ENCODE peak calls at places on chromosomes 13 and 19, in nine cellular contexts. H is upper lobe of right lung; B is cardiac fibroblast; V is AG10803; P is COR-L47; F is neural progenitor cell; N is HEK293T; U is DMS 273 treated with DMSO at 0.1 percent for 48 hours; O is activated CD4-positive, alpha-beta memory T cell treated with anti-CD3 and anti-CD28 coated beads, Interleukin-2, amount 10 ng/mL, durations not matched to agents 7 days and 5 days. T is an unnamed sample.

GRCh38 chr19:18312021-18312534 is 10.8 kb downstream of the LSM4 start:
- DNase-seq in H (no peak), B (no peak), V (no peak), P (no peak), F (no peak), N (no peak), U (no peak), O (no peak), T (no peak)

GRCh38 chr19:3480383-3481091 is at the start of gene SMIM24:
- DNase-seq in H (no peak), B (no peak), V (no peak), P (no peak), F (no peak), N (no peak), U (no peak), O (no peak), T (no peak)

GRCh38 chr13:30725331-30726085 is 9.8 kb upstream of the ALOX5AP start:
- DNase-seq in H (no peak), B (peak), V (no peak), P (no peak), F (no peak), N (no peak), U (no peak), O (no peak), T (no peak)

GRCh38 chr19:53545271-53546065 is 7.5 kb downstream of the ZNF331 start:
- DNase-seq in H (no peak), B (peak), V (peak), P (no peak), F (no peak), N (no peak), U (no peak), O (no peak), T (no peak)

GRCh38 chr19:46766569-46767317 is 20.5 kb upstream of the STRN4 start:
- DNase-seq in H (no peak), B (peak), V (no peak), P (no peak), F (peak), N (peak), U (peak), O (peak), T (peak)

GRCh38 chr13:23679214-23679613 is 109.0 kb downstream of the TNFRSF19 start:
- DNase-seq in H (no peak), B (peak), V (peak), P (no peak), F (no peak), N (no peak), U (no peak), O (peak), T (no peak)

GRCh38 chr13:49625392-49626137 is 2.7 kb upstream of the ARL11 start:
- DNase-seq in H (peak), B (no peak), V (no peak), P (no peak), F (no peak), N (no peak), U (no peak), O (no peak), T (no peak)

GRCh38 chr13:29935309-29935981 is 85.0 kb upstream of the UBL3 start:
- DNase-seq in H (no peak), B (no peak), V (no peak), P (peak), F (no peak), N (no peak), U (no peak), O (peak), T (no peak)

GRCh38 chr13:113351514-113352026 is 12.4 kb downstream of the GRTP1 start:
- DNase-seq in H (peak), B (no peak), V (no peak), P (no peak), F (no peak), N (no peak), U (no peak), O (no peak), T (no peak)

GRCh38 chr19:39192846-39193245 is 3.9 kb upstream of the NCCRP1 start:
- DNase-seq in H (no peak), B (no peak), V (no peak), P (no peak), F (no peak), N (no peak), U (no peak), O (no peak), T (no peak)

GRCh38 chr19:33143897-33144405 is 12.0 kb downstream of the WDR88 start:
- DNase-seq in H (peak), B (peak), V (peak), P (no peak), F (peak), N (peak), U (no peak), O (peak), T (peak)

GRCh38 chr13:106522112-106522511 is 13.3 kb downstream of the EFNB2 start:
- DNase-seq in H (no peak), B (no peak), V (no peak), P (no peak), F (no peak), N (no peak), U (no peak), O (no peak), T (no peak)

GRCh38 chr13:42017264-42017663 is 31.2 kb upstream of the DGKH start:
- DNase-seq in H (no peak), B (no peak), V (no peak), P (no peak), F (no peak), N (no peak), U (no peak), O (no peak), T (no peak)

GRCh38 chr13:74115138-74115537 is 19.1 kb downstream of the KLF12 start:
- DNase-seq in H (no peak), B (peak), V (peak), P (no peak), F (no peak), N (no peak), U (no peak), O (no peak), T (no peak)

GRCh38 chr19:49850221-49850486 is 805 bp upstream of the PTOV1 start:
- DNase-seq in H (no peak), B (no peak), V (no peak), P (no peak), F (no peak), N (no peak), U (no peak), O (no peak), T (no peak)

GRCh38 chr13:39836038-39836437 is 180.6 kb downstream of the COG6 start:
- DNase-seq in H (no peak), B (no peak), V (no peak), P (no peak), F (no peak), N (no peak), U (no peak), O (no peak), T (no peak)

GRCh38 chr13:98921786-98922185 is 56.1 kb downstream of the DOCK9 start:
- DNase-seq in H (no peak), B (no peak), V (no peak), P (no peak), F (no peak), N (no peak), U (no peak), O (no peak), T (no peak)

GRCh38 chr13:79382545-79383275 is 23.3 kb downstream of the RBM26 start:
- DNase-seq in H (no peak), B (no peak), V (no peak), P (no peak), F (no peak), N (no peak), U (no peak), O (no peak), T (no peak)

GRCh38 chr13:75995966-75996365 is 359.8 kb downstream of the LMO7 start:
- DNase-seq in H (no peak), B (no peak), V (no peak), P (no peak), F (no peak), N (no peak), U (no peak), O (no peak), T (no peak)

GRCh38 chr19:1855828-1856255 is 7.5 kb downstream of the KLF16 start:
- DNase-seq in H (no peak), B (no peak), V (peak), P (no peak), F (no peak), N (no peak), U (no peak), O (peak), T (no peak)

GRCh38 chr19:50870417-50871089 is 2.7 kb upstream of the KLK2 start:
- DNase-seq in H (no peak), B (peak), V (no peak), P (no peak), F (peak), N (no peak), U (no peak), O (peak), T (peak)

GRCh38 chr19:6963937-6964336 is 57.3 kb downstream of the MBD3L2B start:
- DNase-seq in H (no peak), B (no peak), V (no peak), P (no peak), F (no peak), N (peak), U (no peak), O (peak), T (peak)

GRCh38 chr13:37403776-37404497 is 194.6 kb downstream of the POSTN start:
- DNase-seq in H (no peak), B (peak), V (peak), P (no peak), F (no peak), N (no peak), U (no peak), O (no peak), T (no peak)

GRCh38 chr13:114095486-114095885 is 36.9 kb downstream of the RASA3 start:
- DNase-seq in H (peak), B (no peak), V (no peak), P (no peak), F (no peak), N (no peak), U (no peak), O (no peak), T (no peak)

GRCh38 chr19:31930401-31930800 is 415.0 kb upstream of the ZNF507 start:
- DNase-seq in H (no peak), B (no peak), V (no peak), P (no peak), F (no peak), N (no peak), U (no peak), O (no peak), T (no peak)

GRCh38 chr19:55106591-55106990 is 10.8 kb downstream of the PPP1R12C start:
- DNase-seq in H (no peak), B (no peak), V (no peak), P (no peak), F (no peak), N (no peak), U (no peak), O (no peak), T (no peak)

GRCh38 chr19:29139227-29139626 is 73.7 kb downstream of the UQCRFS1 start:
- DNase-seq in H (no peak), B (no peak), V (no peak), P (no peak), F (no peak), N (no peak), U (no peak), O (no peak), T (no peak)

GRCh38 chr19:49113762-49114629 is at the start of gene LIN7B:
- DNase-seq in H (peak), B (peak), V (peak), P (peak), F (peak), N (peak), U (peak), O (peak), T (peak)

GRCh38 chr19:51664997-51665396 is 18.4 kb upstream of the SIGLEC14 start:
- DNase-seq in H (no peak), B (peak), V (no peak), P (no peak), F (no peak), N (no peak), U (no peak), O (no peak), T (no peak)

GRCh38 chr13:77207943-77208342 is 119.0 kb downstream of the MYCBP2 start:
- DNase-seq in H (no peak), B (peak), V (peak), P (no peak), F (no peak), N (no peak), U (no peak), O (no peak), T (no peak)

GRCh38 chr19:48424694-48425219 is 21.0 kb upstream of the GRWD1 start:
- DNase-seq in H (no peak), B (peak), V (peak), P (no peak), F (no peak), N (peak), U (no peak), O (no peak), T (peak)

GRCh38 chr19:15107056-15108010 is at the start of gene SYDE1:
- DNase-seq in H (no peak), B (peak), V (peak), P (no peak), F (peak), N (peak), U (no peak), O (no peak), T (peak)

GRCh38 chr19:16571283-16571682 is 932 bp downstream of the SLC35E1 start:
- DNase-seq in H (no peak), B (peak), V (peak), P (peak), F (no peak), N (no peak), U (peak), O (no peak), T (no peak)

GRCh38 chr19:11091343-11092153 is 2.3 kb downstream of the LDLR start:
- DNase-seq in H (no peak), B (peak), V (peak), P (peak), F (no peak), N (no peak), U (no peak), O (peak), T (peak)

GRCh38 chr13:34257980-34258379 is 440.0 kb downstream of the RFC3 start:
- DNase-seq in H (no peak), B (no peak), V (no peak), P (no peak), F (no peak), N (no peak), U (no peak), O (no peak), T (no peak)

GRCh38 chr19:15223649-15224371 is 8.4 kb downstream of the EPHX3 start:
- DNase-seq in H (no peak), B (peak), V (no peak), P (no peak), F (peak), N (no peak), U (no peak), O (no peak), T (no peak)

GRCh38 chr19:24033962-24034342 is 53.0 kb upstream of the ZNF254 start:
- DNase-seq in H (peak), B (peak), V (peak), P (peak), F (peak), N (peak), U (no peak), O (peak), T (peak)